ENCODE peak calls at places on chromosomes 13 and 19, in five cellular contexts. W is thoracic aorta, D is GM10248, P is Caki2, H is NCI-H1105. V is an unnamed sample.

GRCh38 chr13:110150384-110151091 is 156.4 kb downstream of the COL4A1 start:
- DNase-seq in H (no peak), D (no peak), P (no peak), W (no peak), V (no peak)

GRCh38 chr13:39766464-39767167 is 111.2 kb downstream of the COG6 start:
- DNase-seq in D (no peak), W (no peak), H (no peak), P (no peak), V (no peak)

GRCh38 chr13:102536695-102537485 is 59.9 kb upstream of the TPP2 start:
- DNase-seq in H (no peak), W (no peak), P (no peak), D (no peak), V (no peak)

GRCh38 chr13:31074750-31075149 is 87.0 kb downstream of the HSPH1 start:
- DNase-seq in D (no peak), P (no peak), H (no peak), W (no peak), V (no peak)

GRCh38 chr13:109787135-109787954 is 962 bp upstream of the IRS2 start:
- DNase-seq in P (peak; percentile 55), D (no peak), W (no peak), H (peak; percentile 79), V (no peak)

GRCh38 chr13:47287291-47287751 is 390.5 kb upstream of the HTR2A start:
- DNase-seq in D (no peak), H (no peak), W (no peak), P (no peak), V (no peak)

GRCh38 chr13:43472344-43472743 is 314.4 kb downstream of the ENOX1 start:
- DNase-seq in H (no peak), D (no peak), P (no peak), W (no peak), V (no peak)

GRCh38 chr13:19927117-19927734 is 31.3 kb upstream of the ZMYM2 start:
- DNase-seq in D (peak; percentile 30), W (no peak), P (peak; percentile 16), H (no peak), V (no peak)

GRCh38 chr13:36418022-36418805 is 14.1 kb upstream of the CCNA1 start:
- DNase-seq in D (no peak), H (no peak), P (peak; percentile 57), W (no peak), V (no peak)

GRCh38 chr13:110712081-110712848 is 1.2 kb upstream of the ING1 start:
- DNase-seq in P (peak; percentile 86), W (no peak), D (peak; percentile 92), H (peak; percentile 93), V (no peak)

GRCh38 chr19:47176627-47177090 is 46.0 kb downstream of the SAE1 start:
- DNase-seq in H (no peak), D (no peak), P (peak; percentile 48), W (no peak), V (no peak)

GRCh38 chr19:41226053-41226873 is 7.2 kb downstream of the AXL start:
- DNase-seq in D (no peak), H (no peak), P (peak; percentile 98), W (peak; percentile 34), V (no peak)

GRCh38 chr13:49620170-49620621 is 8.1 kb upstream of the ARL11 start:
- DNase-seq in W (no peak), H (no peak), P (no peak), D (peak; percentile 73), V (no peak)

GRCh38 chr19:6668696-6669095 is 1.3 kb downstream of the TNFSF14 start:
- DNase-seq in D (no peak), W (no peak), P (no peak), H (no peak), V (no peak)

GRCh38 chr19:43468354-43469159 is 3.1 kb upstream of the LYPD3 start:
- DNase-seq in H (no peak), D (no peak), P (no peak), W (no peak), V (no peak)

GRCh38 chr13:44044544-44045178 is 165.0 kb downstream of the LACC1 start:
- DNase-seq in W (no peak), H (no peak), P (no peak), D (no peak), V (no peak)

GRCh38 chr13:26853272-26853818 is 92.8 kb upstream of the GPR12 start:
- DNase-seq in D (no peak), P (no peak), W (no peak), H (no peak), V (no peak)

GRCh38 chr19:10797078-10797477 is 38.9 kb downstream of the TMED1 start:
- DNase-seq in W (no peak), H (no peak), P (no peak), D (no peak), V (no peak)

GRCh38 chr13:111123221-111123620 is 8.1 kb downstream of the ARHGEF7 start:
- DNase-seq in P (no peak), D (no peak), W (no peak), H (no peak), V (no peak)

GRCh38 chr19:31356587-31357314 is 7.5 kb upstream of the TSHZ3 start:
- DNase-seq in W (no peak), D (no peak), H (no peak), P (no peak), V (no peak)

GRCh38 chr13:110912651-110913051 is 2.2 kb downstream of the ANKRD10 start:
- DNase-seq in H (no peak), P (no peak), D (no peak), W (no peak), V (no peak)

GRCh38 chr13:106609116-106609515 is 41.2 kb upstream of the ARGLU1 start:
- DNase-seq in D (no peak), H (peak; percentile 75), W (no peak), P (no peak), V (no peak)

GRCh38 chr13:107025991-107026390 is 458.1 kb upstream of the ARGLU1 start:
- DNase-seq in W (peak; percentile 81), P (no peak), H (no peak), D (no peak), V (no peak)

GRCh38 chr13:76852991-76853390 is 33.2 kb downstream of the KCTD12 start:
- DNase-seq in W (no peak), P (peak; percentile 71), H (no peak), D (no peak), V (no peak)

GRCh38 chr13:43441464-43441863 is 345.3 kb downstream of the ENOX1 start:
- DNase-seq in P (no peak), H (no peak), D (no peak), W (no peak), V (no peak)

GRCh38 chr19:4635763-4636135 is 3.6 kb upstream of the TNFAIP8L1 start:
- DNase-seq in D (no peak), H (no peak), P (no peak), W (no peak), V (no peak)

GRCh38 chr19:4278926-4279529 is at the start of gene SHD:
- DNase-seq in P (no peak), D (no peak), W (no peak), H (no peak), V (no peak)

GRCh38 chr19:708154-709141 is at the start of gene PALM:
- DNase-seq in H (peak; percentile 23), W (no peak), P (no peak), D (no peak), V (no peak)

GRCh38 chr13:29654807-29655547 is 59.5 kb upstream of the SLC7A1 start:
- DNase-seq in P (no peak), H (no peak), D (no peak), W (no peak), V (no peak)

GRCh38 chr19:18898081-18898532 is 2.1 kb upstream of the CERS1 start:
- DNase-seq in H (no peak), W (no peak), D (no peak), P (no peak), V (no peak)

GRCh38 chr19:44684892-44685847 is 13.8 kb upstream of the CEACAM16 start:
- DNase-seq in P (peak; percentile 58), H (no peak), D (no peak), W (peak; percentile 38), V (no peak)

GRCh38 chr13:35475960-35476943 is at the start of gene MAB21L1:
- DNase-seq in D (no peak), P (no peak), H (peak; percentile 29), W (no peak), V (no peak)

GRCh38 chr13:95533545-95534135 is 18.9 kb upstream of the CLDN10 start:
- DNase-seq in W (no peak), D (no peak), P (peak; percentile 75), H (no peak), V (no peak)

GRCh38 chr13:101942038-101942437 is 459.8 kb downstream of the FGF14 start:
- DNase-seq in H (peak; percentile 49), P (peak; percentile 41), D (no peak), W (no peak), V (no peak)

GRCh38 chr19:1907563-1908363 is 2.6 kb downstream of the ADAT3 start:
- DNase-seq in H (no peak), P (no peak), D (no peak), W (no peak), V (no peak)

GRCh38 chr13:98184796-98185195 is 7.7 kb upstream of the RNF113B start:
- DNase-seq in W (no peak), D (no peak), H (no peak), P (no peak), V (no peak)

V was measured in iPS DF 19.7.